ENCODE peak calls at places on chromosomes 12 and 14, in four cellular contexts. R is stomach, X is A549, D is tibial nerve. N is an unnamed sample.

GRCh38 chr14:41349289-41349910 is 257.3 kb upstream of the LRFN5 start:
- DNase-seq in D (no peak), X (no peak), R (no peak), N (no peak)

GRCh38 chr12:93469386-93469785 is 2.1 kb downstream of the MRPL42 start:
- DNase-seq in X (no peak), D (no peak), R (no peak), N (no peak)

GRCh38 chr14:95180966-95181733 is 23.8 kb upstream of the DICER1 start:
- DNase-seq in D (no peak), R (no peak), X (no peak), N (no peak)

GRCh38 chr12:46071335-46071734 is 81.0 kb upstream of the SCAF11 start:
- DNase-seq in R (no peak), X (peak), D (no peak), N (no peak)

GRCh38 chr14:72549026-72549425 is 344.9 kb downstream of the DPF3 start:
- DNase-seq in X (no peak), D (no peak), R (no peak), N (no peak)

GRCh38 chr12:2083008-2083407 is 30.2 kb downstream of the CACNA1C start:
- DNase-seq in R (no peak), X (no peak), D (no peak), N (no peak)

GRCh38 chr12:15532364-15532977 is 210.2 kb downstream of the PTPRO start:
- DNase-seq in D (peak), X (peak), R (no peak), N (no peak)

GRCh38 chr12:42483534-42483857 is 106.0 kb downstream of the PRICKLE1 start:
- DNase-seq in X (no peak), R (no peak), D (no peak), N (peak)

GRCh38 chr12:20175704-20176388 is 192.5 kb upstream of the PDE3A start:
- DNase-seq in D (no peak), R (no peak), X (peak), N (no peak)

GRCh38 chr12:69514111-69514510 is 43.9 kb downstream of the FRS2 start:
- DNase-seq in X (no peak), D (no peak), R (no peak), N (no peak)

GRCh38 chr14:46580941-46581671 is 70.5 kb downstream of the RPL10L start:
- DNase-seq in D (no peak), X (peak), R (no peak), N (no peak)

GRCh38 chr12:70534466-70534865 is 102.8 kb downstream of the PTPRB start:
- DNase-seq in X (no peak), R (no peak), D (no peak), N (no peak)

GRCh38 chr14:58245562-58245961 is 919 bp downstream of the PSMA3 start:
- DNase-seq in R (no peak), D (no peak), X (no peak), N (no peak)

GRCh38 chr12:123761841-123762714 is at the start of gene DNAH10:
- DNase-seq in R (no peak), X (no peak), D (no peak), N (peak)

GRCh38 chr14:96944297-96944696 is 147.1 kb downstream of the VRK1 start:
- DNase-seq in D (no peak), R (no peak), X (no peak), N (no peak)

GRCh38 chr12:95549392-95550084 is 1.7 kb downstream of the USP44 start:
- DNase-seq in D (no peak), X (no peak), R (no peak), N (no peak)

GRCh38 chr14:24798911-24799310 is 164.9 kb upstream of the GZMB start:
- DNase-seq in X (no peak), D (no peak), R (no peak), N (no peak)

GRCh38 chr14:103336191-103336590 is 2.2 kb downstream of the EIF5 start:
- DNase-seq in X (no peak), D (no peak), R (no peak), N (no peak)

GRCh38 chr14:69820991-69821390 is 23.9 kb upstream of the SLC10A1 start:
- DNase-seq in X (no peak), D (no peak), R (no peak), N (no peak)

GRCh38 chr14:72880164-72880563 is 13.7 kb downstream of the DPF3 start:
- DNase-seq in D (no peak), R (no peak), X (no peak), N (no peak)

GRCh38 chr12:1869145-1869544 is 48.8 kb downstream of the LRTM2 start:
- DNase-seq in X (no peak), R (no peak), D (no peak), N (no peak)

GRCh38 chr12:4943067-4943937 is 33.6 kb downstream of the KCNA1 start:
- DNase-seq in D (no peak), R (no peak), X (no peak), N (no peak)

GRCh38 chr14:68598621-68599447 is 194.0 kb downstream of the ZFP36L1 start:
- DNase-seq in X (peak), D (peak), R (peak), N (peak)

GRCh38 chr14:106187176-106187670 is 660.8 kb downstream of the TMEM121 start:
- DNase-seq in R (no peak), D (no peak), X (no peak), N (no peak)

GRCh38 chr12:6780573-6780972 is 8.3 kb downstream of the LAG3 start:
- DNase-seq in D (no peak), X (no peak), R (no peak), N (no peak)

GRCh38 chr12:72144553-72144952 is 127.6 kb upstream of the TRHDE start:
- DNase-seq in X (no peak), D (no peak), R (no peak), N (no peak)

GRCh38 chr14:38254565-38255407 is 1.1 kb downstream of the CLEC14A start:
- DNase-seq in X (no peak), D (no peak), R (peak), N (no peak)

GRCh38 chr12:102197789-102198188 is at the start of gene PMCH:
- DNase-seq in X (no peak), D (no peak), R (no peak), N (no peak)

GRCh38 chr12:119307747-119308146 is 26.8 kb upstream of the CCDC60 start:
- DNase-seq in R (no peak), X (no peak), D (no peak), N (no peak)

GRCh38 chr14:103728721-103729120 is 13.1 kb downstream of the ZFYVE21 start:
- DNase-seq in D (no peak), R (peak), X (no peak), N (no peak)

DNA sequence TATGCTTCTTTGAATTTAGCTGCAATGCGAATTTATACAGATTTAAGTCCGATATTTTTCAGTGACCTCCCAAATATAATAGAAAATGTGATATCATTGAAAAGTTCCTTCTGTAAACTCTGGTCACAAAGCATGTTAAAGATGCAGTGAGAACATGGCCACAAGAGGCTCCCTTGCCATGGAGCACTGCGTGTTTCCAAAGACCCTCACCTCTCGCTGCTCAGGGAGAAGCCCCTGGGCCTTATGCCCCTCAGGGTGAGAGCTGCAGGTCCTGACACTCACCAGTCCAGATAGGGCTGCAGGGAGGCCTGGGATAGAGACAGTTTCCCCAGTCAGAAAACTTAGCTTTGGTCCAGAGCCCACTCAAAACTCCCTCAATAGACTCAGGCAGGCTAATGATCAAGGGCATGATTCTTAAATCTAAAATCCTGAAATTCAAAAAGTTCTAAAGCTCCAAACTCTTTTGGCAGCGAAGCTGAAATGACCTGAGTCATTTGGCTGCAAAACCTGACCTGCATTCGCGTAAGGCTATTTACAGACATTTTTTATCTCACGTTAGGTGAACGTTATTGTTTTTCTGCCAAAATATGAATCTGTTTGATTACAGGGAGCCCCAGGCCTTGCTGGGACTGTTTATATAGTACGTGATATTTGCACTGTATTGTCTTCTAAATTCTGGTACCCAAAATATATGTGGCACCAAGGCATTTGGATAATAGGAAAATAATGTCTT is 67.8 kb downstream of the CAPZA3 start:
- DNase-seq in R (no peak), X (no peak), D (no peak), N (no peak)
- TF ChIP-seq EP300 in R (no peak), X (no peak), D (no peak), N (no peak)

GRCh38 chr14:105093426-105094192 is 28.4 kb upstream of the GPR132 start:
- DNase-seq in D (no peak), X (peak), R (peak), N (peak)
- TF ChIP-seq EP300 in D (no peak), X (no peak), R (no peak), N (no peak)

DNA sequence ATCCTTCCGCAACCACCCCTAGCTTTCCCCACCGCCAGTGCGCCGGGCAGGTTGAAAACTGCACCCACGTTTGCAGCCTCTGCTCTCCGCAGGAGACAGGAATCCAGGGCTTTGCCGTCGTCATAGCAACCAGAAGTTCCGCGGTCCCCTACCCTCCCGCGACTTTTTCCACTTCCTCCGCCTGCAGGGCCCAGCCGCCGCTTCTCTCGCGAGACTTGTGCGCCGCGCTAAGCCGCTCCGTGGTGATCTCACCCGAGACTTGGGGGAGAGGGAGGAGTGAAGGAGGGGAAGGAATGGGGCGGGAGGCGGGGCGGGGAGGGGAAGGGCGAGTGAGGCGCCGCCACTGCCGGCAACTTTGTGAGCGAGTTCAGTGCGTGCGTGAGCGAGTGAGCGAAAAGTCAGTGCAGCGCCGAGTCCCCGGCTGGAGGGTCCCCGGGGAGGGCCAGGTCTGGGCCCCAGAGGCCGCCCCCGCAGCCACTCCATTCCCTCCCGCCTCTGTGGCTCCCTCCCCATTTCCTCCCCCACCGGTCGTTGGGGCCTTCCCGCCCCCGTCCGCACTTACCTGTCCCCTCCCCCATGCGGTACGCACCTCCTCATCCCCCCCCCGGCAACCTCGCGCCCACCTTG is 413.0 kb downstream of the PCNX1 start:
- DNase-seq in D (peak), X (peak), R (peak), N (peak)
- TF ChIP-seq EP300 in D (peak), X (no peak), R (no peak), N (no peak)

DNA sequence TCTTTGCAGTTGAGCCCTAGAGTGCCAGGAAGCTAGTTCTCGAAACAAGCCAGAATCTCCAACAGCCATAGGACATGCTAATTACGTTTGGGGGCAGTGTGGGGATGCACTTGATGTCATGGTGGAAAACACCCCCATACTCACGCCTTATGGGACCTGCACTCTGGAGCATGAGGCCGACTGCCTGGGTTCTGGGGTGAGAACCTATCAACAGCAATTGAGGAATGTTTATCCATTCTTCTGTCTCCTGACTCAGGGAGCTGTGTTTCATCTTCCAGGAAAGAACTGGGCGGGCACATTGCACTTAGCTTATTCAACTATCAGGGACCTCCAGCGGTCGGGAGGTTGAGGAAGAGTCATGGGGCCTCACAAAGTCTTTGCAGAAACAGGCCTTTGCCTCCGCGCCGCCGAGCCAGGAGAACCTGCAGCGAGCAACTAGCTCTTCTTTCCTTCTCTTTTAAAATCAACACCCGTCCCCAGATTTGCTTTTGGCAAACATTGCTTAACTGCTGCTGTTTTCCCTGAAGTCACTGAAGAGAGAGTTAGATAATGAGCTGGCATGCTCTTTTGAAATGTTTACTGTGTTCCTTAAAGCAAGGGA is 226.1 kb upstream of the DIO3 start:
- DNase-seq in X (no peak), D (no peak), R (no peak), N (peak)
- TF ChIP-seq EP300 in X (no peak), D (no peak), R (no peak), N (no peak)

GRCh38 chr12:220946-221550 is 7.1 kb upstream of the SLC6A12 start:
- DNase-seq in X (no peak), D (no peak), R (no peak), N (no peak)

GRCh38 chr12:221736-222135 is 7.8 kb upstream of the SLC6A12 start:
- DNase-seq in D (no peak), X (no peak), R (no peak), N (no peak)

GRCh38 chr12:218728-219590 is 5.0 kb upstream of the SLC6A12 start:
- DNase-seq in R (no peak), X (no peak), D (no peak), N (no peak)

GRCh38 chr12:218221-218620 is 4.3 kb upstream of the SLC6A12 start:
- DNase-seq in X (no peak), R (no peak), D (no peak), N (no peak)

DNA sequence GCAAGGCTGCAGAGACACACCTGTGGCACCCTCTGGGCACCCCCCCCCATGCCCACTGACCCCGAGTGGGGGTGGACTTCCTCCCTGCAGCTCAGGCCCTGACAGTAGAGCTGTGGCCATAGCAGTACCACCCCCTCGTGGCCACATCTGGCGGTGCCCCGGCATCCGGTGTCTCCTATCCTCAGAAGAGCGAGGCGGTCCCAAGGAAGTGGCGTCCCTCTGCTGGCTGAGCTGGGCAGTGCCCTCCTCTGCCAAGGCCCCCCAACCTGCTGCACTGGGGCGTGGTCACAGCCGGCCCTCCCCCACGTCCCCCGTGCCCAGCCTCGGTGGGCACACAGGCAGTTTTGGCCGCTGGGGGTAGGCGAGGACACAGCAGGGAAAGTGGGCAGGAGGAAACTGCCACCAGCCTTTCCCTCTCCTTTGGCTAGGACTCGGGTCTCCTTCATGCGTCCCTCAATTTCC is 6.0 kb upstream of the SLC6A12 start:
- DNase-seq in X (peak), R (peak), D (peak), N (no peak)
- TF ChIP-seq EP300 in X (no peak), R (no peak), D (no peak), N (no peak)

DNA sequence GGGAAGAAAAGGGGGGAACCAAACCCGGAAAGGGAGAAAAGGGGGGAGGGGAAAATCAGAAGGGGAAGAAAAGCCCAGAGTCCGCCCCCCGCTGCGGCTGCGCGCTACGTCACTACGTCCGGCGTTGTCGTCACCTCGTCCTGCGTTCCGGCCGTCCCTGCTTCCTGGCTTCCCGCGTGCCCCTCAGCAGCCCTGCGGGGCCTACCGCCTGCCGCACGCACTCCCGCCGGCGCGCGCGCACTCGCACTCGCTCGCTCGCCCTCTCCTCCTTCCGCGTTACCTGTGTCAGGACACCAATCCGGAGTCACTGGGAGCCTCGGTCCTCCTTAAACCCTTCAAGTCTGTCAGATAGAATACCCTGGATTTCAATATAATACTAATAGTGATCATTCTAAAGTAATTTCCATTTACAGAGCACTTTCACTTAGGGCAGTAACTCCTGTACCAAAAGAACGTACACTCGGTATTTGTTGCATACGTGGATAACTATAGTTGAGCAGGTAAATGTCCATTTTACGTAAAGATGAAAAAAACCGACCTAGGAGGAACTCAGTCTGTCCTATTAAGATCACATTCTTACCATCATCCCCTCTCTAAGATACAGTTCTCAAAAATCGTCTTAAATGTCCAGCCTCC is at the start of gene R3HDM2:
- DNase-seq in R (peak), D (peak), X (peak), N (peak)
- TF ChIP-seq EP300 in R (no peak), D (peak), X (no peak), N (no peak)